ENCODE peak calls at places on chromosome 22, in five cellular contexts. E is GM12865, H is suprapubic skin, L is HL-60, S is IMR-90. C is an unnamed sample.

GRCh38 chr22:19178065-19178658 is 374 bp downstream of the SLC25A1 start:
- DNase-seq in E (no peak), H (no peak), L (peak), S (peak), C (no peak)

GRCh38 chr22:30889996-30890480 is 78.5 kb downstream of the MORC2 start:
- DNase-seq in E (no peak), H (peak), L (no peak), S (no peak), C (no peak)

GRCh38 chr22:36252754-36253522 is at the start of gene APOL1:
- DNase-seq in E (peak), H (no peak), L (no peak), S (peak), C (peak)

GRCh38 chr22:24816841-24817240 is 10.8 kb downstream of the SGSM1 start:
- DNase-seq in E (no peak), H (no peak), L (no peak), S (no peak), C (no peak)

GRCh38 chr22:30265851-30266444 is 703 bp downstream of the OSM start:
- DNase-seq in E (peak), H (no peak), L (peak), S (no peak), C (no peak)

GRCh38 chr22:35218079-35218478 is 39.2 kb upstream of the HMGXB4 start:
- DNase-seq in E (no peak), H (no peak), L (no peak), S (peak), C (no peak)

GRCh38 chr22:29313126-29314071 is 2.1 kb downstream of the RASL10A start:
- DNase-seq in E (no peak), H (peak), L (peak), S (no peak), C (peak)

GRCh38 chr22:19962909-19963806 is 21.5 kb upstream of the TXNRD2 start:
- DNase-seq in E (no peak), H (peak), L (no peak), S (peak), C (peak)

GRCh38 chr22:35839811-35840739 is 122.4 kb downstream of the APOL5 start:
- DNase-seq in E (peak), H (peak), L (no peak), S (peak), C (peak)

GRCh38 chr22:43151251-43152000 is at the start of gene TSPO:
- DNase-seq in E (peak), H (peak), L (peak), S (peak), C (peak)

GRCh38 chr22:24969588-24970301 is 17.2 kb downstream of the KIAA1671 start:
- DNase-seq in E (no peak), H (no peak), L (no peak), S (no peak), C (peak)

GRCh38 chr22:42399315-42400271 is 32.6 kb downstream of the NFAM1 start:
- DNase-seq in E (no peak), H (no peak), L (no peak), S (no peak), C (peak)

GRCh38 chr22:24096401-24097115 is 84.7 kb upstream of the SUSD2 start:
- DNase-seq in E (no peak), H (peak), L (no peak), S (no peak), C (no peak)

GRCh38 chr22:20957118-20957690 is 9.9 kb upstream of the AIFM3 start:
- DNase-seq in E (peak), H (no peak), L (peak), S (no peak), C (no peak)

GRCh38 chr22:44783581-44783980 is 31.2 kb downstream of the ARHGAP8 start:
- DNase-seq in E (no peak), H (no peak), L (no peak), S (no peak), C (no peak)
- H3K4me3 ChIP-seq in E (no peak), H (no peak), L (no peak), S (no peak), C (no peak)

GRCh38 chr22:26797910-26798309 is 140.5 kb downstream of the MIAT start:
- DNase-seq in E (peak), H (no peak), L (no peak), S (no peak), C (no peak)
- TF ChIP-seq CTCF in E (no peak), H (no peak), L (no peak), S (no peak), C (peak)

GRCh38 chr22:17777717-17778044 is 3.4 kb upstream of the BID start:
- DNase-seq in E (no peak), H (no peak), L (no peak), S (no peak), C (no peak)
- H3K4me3 ChIP-seq in E (peak), H (peak), L (peak), S (no peak), C (no peak)

DNA sequence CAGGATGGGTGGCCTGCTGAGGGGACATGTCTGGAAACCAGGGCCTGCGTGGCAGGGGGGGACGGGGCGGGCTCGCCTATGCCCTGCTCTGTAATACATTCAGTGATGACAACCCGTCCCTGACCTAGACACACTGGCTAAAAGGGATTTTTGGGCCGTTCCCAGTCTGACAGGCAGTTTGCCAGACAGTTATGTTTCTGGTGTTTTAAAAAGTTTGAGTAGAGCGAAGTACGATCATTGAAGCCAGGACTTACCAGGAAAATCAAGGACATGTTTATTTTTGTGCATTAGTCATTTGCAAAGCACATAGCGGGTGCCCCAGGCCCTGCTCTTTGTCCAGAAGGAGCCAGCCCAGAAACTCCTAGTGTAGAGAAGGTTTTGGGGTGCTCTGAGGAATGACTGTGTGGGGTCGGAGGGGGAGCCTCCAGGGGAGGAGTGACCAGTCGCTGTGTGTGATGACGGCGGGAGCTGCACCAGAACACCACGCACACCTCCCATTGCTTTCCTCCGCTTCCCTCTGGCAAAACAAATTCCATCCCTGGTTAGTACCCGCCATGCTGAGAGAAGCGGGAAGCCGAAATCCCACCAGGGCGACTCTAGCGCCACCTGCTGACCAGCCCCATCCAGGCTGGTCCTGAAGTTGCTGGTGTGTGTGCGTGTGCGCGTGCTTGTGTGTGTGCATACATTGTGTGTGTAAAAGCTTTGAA is 50.8 kb downstream of the FBLN1 start:
- DNase-seq in E (peak), H (no peak), L (peak), S (peak), C (peak)
- TF ChIP-seq CTCF in E (peak), H (peak), L (peak), S (peak), C (peak)

C was measured in fibroblast of villous mesenchyme.